ENCODE peak calls at places on chromosome 3, in seven cellular contexts. A is fibroblast of mammary gland, B is body of pancreas, R is K562, Q is cardiac muscle cell, V is esophagus squamous epithelium, K is fibroblast of the aortic adventitia. Y is an unnamed sample.

GRCh38 chr3:84108442-84108971 is 850.3 kb upstream of the CADM2 start:
- DNase-seq in A (no peak), B (no peak), R (no peak), Q (peak), V (no peak), K (no peak), Y (no peak)

GRCh38 chr3:82355228-82355627 is 593.8 kb upstream of the GBE1 start:
- DNase-seq in A (no peak), B (no peak), R (no peak), Q (no peak), V (no peak), K (no peak), Y (no peak)

GRCh38 chr3:189288348-189289235 is 116.8 kb downstream of the TPRG1 start:
- DNase-seq in A (no peak), B (no peak), R (no peak), Q (no peak), V (no peak), K (no peak), Y (no peak)

GRCh38 chr3:20054549-20054987 is 14.3 kb downstream of the KAT2B start:
- DNase-seq in A (peak), B (peak), R (no peak), Q (peak), V (peak), K (peak), Y (peak)

GRCh38 chr3:107689355-107689754 is 166.6 kb downstream of the BBX start:
- DNase-seq in A (no peak), B (no peak), R (no peak), Q (no peak), V (no peak), K (no peak), Y (no peak)

GRCh38 chr3:195236076-195236798 is 34.7 kb downstream of the XXYLT1 start:
- DNase-seq in A (no peak), B (no peak), R (no peak), Q (no peak), V (no peak), K (no peak), Y (no peak)

GRCh38 chr3:53230041-53230621 is 25.7 kb downstream of the TKT start:
- DNase-seq in A (no peak), B (no peak), R (no peak), Q (no peak), V (no peak), K (no peak), Y (no peak)

GRCh38 chr3:99953596-99953995 is 135.9 kb downstream of the CMSS1 start:
- DNase-seq in A (no peak), B (no peak), R (peak), Q (peak), V (no peak), K (no peak), Y (no peak)

GRCh38 chr3:125002834-125003368 is 52.9 kb downstream of the HEG1 start:
- DNase-seq in A (no peak), B (no peak), R (no peak), Q (no peak), V (no peak), K (no peak), Y (no peak)

GRCh38 chr3:179324270-179324754 is 1.5 kb downstream of the ZNF639 start:
- DNase-seq in A (peak), B (no peak), R (peak), Q (peak), V (no peak), K (peak), Y (peak)

GRCh38 chr3:133393204-133393603 is 6.7 kb upstream of the BFSP2 start:
- DNase-seq in A (no peak), B (no peak), R (no peak), Q (peak), V (no peak), K (no peak), Y (no peak)

GRCh38 chr3:118485693-118486092 is 549.0 kb downstream of the IGSF11 start:
- DNase-seq in A (no peak), B (no peak), R (no peak), Q (no peak), V (no peak), K (no peak), Y (no peak)

GRCh38 chr3:186361246-186361611 is 805 bp downstream of the DGKG start:
- DNase-seq in A (no peak), B (no peak), R (no peak), Q (no peak), V (no peak), K (no peak), Y (no peak)

GRCh38 chr3:86793786-86794185 is 197.2 kb downstream of the VGLL3 start:
- DNase-seq in A (peak), B (peak), R (no peak), Q (peak), V (no peak), K (peak), Y (no peak)

GRCh38 chr3:143307613-143308183 is 188.1 kb downstream of the CHST2 start:
- DNase-seq in A (peak), B (peak), R (peak), Q (peak), V (no peak), K (peak), Y (no peak)

GRCh38 chr3:176795897-176796296 is 401.4 kb downstream of the TBL1XR1 start:
- DNase-seq in A (no peak), B (no peak), R (no peak), Q (no peak), V (no peak), K (no peak), Y (no peak)

GRCh38 chr3:36312351-36312750 is 68.0 kb upstream of the STAC start:
- DNase-seq in A (peak), B (no peak), R (no peak), Q (peak), V (no peak), K (no peak), Y (no peak)

GRCh38 chr3:123369085-123369484 is 79.8 kb downstream of the ADCY5 start:
- DNase-seq in A (no peak), B (no peak), R (no peak), Q (no peak), V (no peak), K (no peak), Y (no peak)

GRCh38 chr3:47283596-47284364 is 1.0 kb downstream of the KLHL18 start:
- DNase-seq in A (peak), B (no peak), R (peak), Q (no peak), V (no peak), K (no peak), Y (no peak)

GRCh38 chr3:170713648-170714047 is 127.8 kb upstream of the SLC7A14 start:
- DNase-seq in A (no peak), B (no peak), R (no peak), Q (no peak), V (no peak), K (no peak), Y (no peak)

GRCh38 chr3:31014317-31015040 is 120.0 kb upstream of the GADL1 start:
- DNase-seq in A (peak), B (no peak), R (no peak), Q (no peak), V (no peak), K (peak), Y (no peak)

GRCh38 chr3:187713504-187713903 is 11.1 kb upstream of the RTP2 start:
- DNase-seq in A (peak), B (no peak), R (peak), Q (peak), V (no peak), K (peak), Y (peak)

GRCh38 chr3:38137615-38138346 is 680 bp upstream of the MYD88 start:
- DNase-seq in A (no peak), B (no peak), R (peak), Q (no peak), V (peak), K (no peak), Y (no peak)

GRCh38 chr3:38139652-38140051 is 1.2 kb downstream of the MYD88 start:
- DNase-seq in A (no peak), B (no peak), R (no peak), Q (no peak), V (no peak), K (no peak), Y (no peak)

GRCh38 chr3:38139191-38139590 is 730 bp downstream of the MYD88 start:
- DNase-seq in A (no peak), B (no peak), R (no peak), Q (no peak), V (no peak), K (no peak), Y (no peak)

GRCh38 chr3:38136807-38137614 is at the start of gene ACAA1:
- DNase-seq in A (peak), B (peak), R (peak), Q (peak), V (peak), K (peak), Y (peak)

GRCh38 chr3:38138347-38139190 is at the start of gene MYD88:
- DNase-seq in A (peak), B (peak), R (peak), Q (peak), V (peak), K (peak), Y (peak)
- H3K4me3 ChIP-seq in A (peak), B (peak), R (peak), Q (peak), V (peak), K (peak), Y (peak)

GRCh38 chr3:930866-931265 is 162.0 kb upstream of the CNTN6 start:
- DNase-seq in A (no peak), B (no peak), R (no peak), Q (no peak), V (no peak), K (no peak), Y (no peak)

GRCh38 chr3:933311-933710 is 159.5 kb upstream of the CNTN6 start:
- DNase-seq in A (no peak), B (no peak), R (no peak), Q (no peak), V (no peak), K (no peak), Y (no peak)
- H3K4me3 ChIP-seq in A (no peak), B (no peak), R (no peak), Q (no peak), V (no peak), K (no peak), Y (no peak)

DNA sequence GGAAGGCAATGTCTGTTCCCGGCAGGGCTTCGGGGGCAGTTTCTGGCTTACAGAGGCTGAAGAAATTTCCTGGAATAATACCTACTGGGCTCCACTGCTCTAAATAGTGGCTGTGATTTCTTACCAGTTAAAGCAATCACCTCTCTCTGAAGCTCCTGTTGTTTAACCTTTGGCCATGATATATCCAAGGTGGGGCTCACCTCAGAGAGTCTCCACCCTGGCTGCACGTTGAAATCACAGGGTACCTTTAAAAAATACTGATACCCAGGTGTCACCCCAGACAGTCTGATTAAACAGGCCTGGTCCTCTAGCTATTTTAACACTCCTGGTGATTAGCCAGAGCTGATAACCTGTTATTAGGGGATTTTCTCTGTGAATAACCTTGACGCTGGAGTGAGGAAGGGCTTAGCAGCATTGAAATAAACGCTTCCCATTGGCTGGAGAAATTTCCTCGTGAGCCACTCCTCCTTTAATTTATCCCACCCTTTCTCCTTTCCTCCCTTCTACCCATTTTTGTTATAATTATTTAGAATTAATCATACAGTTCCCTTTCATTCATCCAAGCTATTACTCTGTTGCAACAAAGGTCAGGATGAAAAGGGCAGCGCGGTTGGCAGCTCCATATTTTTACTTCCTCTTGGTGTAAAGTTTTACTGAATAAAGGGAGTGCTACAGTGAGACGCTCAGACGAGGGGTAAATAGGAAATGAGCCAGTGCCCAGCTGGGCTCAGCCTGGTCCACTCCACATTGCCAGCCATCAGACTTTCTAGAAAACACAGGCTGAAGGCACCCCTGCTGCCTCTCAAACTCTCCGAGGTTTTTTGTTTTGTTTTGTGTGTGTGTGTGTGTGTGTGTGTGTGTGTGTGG is 22.1 kb upstream of the ZBTB38 start:
- DNase-seq in A (no peak), B (no peak), R (no peak), Q (peak), V (no peak), K (no peak), Y (no peak)
- H3K4me3 ChIP-seq in A (no peak), B (no peak), R (no peak), Q (no peak), V (no peak), K (no peak), Y (no peak)

GRCh38 chr3:8500208-8500961 is 1.2 kb upstream of the LMCD1 start:
- DNase-seq in A (peak), B (peak), R (no peak), Q (peak), V (no peak), K (peak), Y (no peak)
- H3K4me3 ChIP-seq in A (no peak), B (no peak), R (no peak), Q (no peak), V (no peak), K (peak), Y (no peak)

GRCh38 chr3:7382293-7383033 is 521.5 kb downstream of the GRM7 start:
- DNase-seq in A (peak), B (peak), R (no peak), Q (peak), V (no peak), K (peak), Y (no peak)

GRCh38 chr3:7371693-7372572 is 511.0 kb downstream of the GRM7 start:
- DNase-seq in A (no peak), B (no peak), R (no peak), Q (no peak), V (no peak), K (no peak), Y (no peak)

GRCh38 chr3:7381741-7382140 is 520.8 kb downstream of the GRM7 start:
- DNase-seq in A (no peak), B (no peak), R (no peak), Q (no peak), V (no peak), K (no peak), Y (no peak)

GRCh38 chr3:7377103-7377502 is 516.2 kb downstream of the GRM7 start:
- DNase-seq in A (no peak), B (no peak), R (no peak), Q (no peak), V (no peak), K (no peak), Y (no peak)
- H3K4me3 ChIP-seq in A (no peak), B (no peak), R (no peak), Q (no peak), V (no peak), K (no peak), Y (no peak)

GRCh38 chr3:113214227-113214626 is 2.9 kb downstream of the BOC start:
- DNase-seq in A (peak), B (no peak), R (no peak), Q (no peak), V (no peak), K (no peak), Y (no peak)
- H3K4me3 ChIP-seq in A (no peak), B (no peak), R (no peak), Q (no peak), V (peak), K (no peak), Y (no peak)

DNA sequence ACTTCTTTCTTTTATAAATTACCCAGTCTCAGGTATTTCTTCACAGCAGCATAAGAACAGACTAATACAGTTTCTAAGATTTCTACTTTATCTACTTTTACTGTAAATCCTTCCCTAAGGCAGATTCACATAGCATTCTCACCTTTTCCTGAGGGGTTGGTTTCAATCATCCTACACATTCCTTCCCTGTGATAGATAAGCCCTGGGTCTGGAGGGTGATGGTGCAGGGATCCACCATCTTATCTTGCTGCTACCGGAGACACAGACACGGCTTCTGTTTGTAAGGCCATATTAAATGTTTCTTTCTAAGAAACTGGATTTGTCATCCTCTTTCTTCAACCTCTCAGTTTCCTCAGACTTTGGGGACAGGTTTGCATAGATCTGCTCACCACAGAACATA is 6.1 kb downstream of the IQCF5 start:
- DNase-seq in A (no peak), B (no peak), R (peak), Q (no peak), V (no peak), K (no peak), Y (no peak)
- H3K4me3 ChIP-seq in A (no peak), B (no peak), R (no peak), Q (no peak), V (no peak), K (no peak), Y (no peak)

GRCh38 chr3:12307136-12307535 is 18.3 kb downstream of the PPARG start:
- DNase-seq in A (no peak), B (no peak), R (no peak), Q (no peak), V (no peak), K (no peak), Y (no peak)
- H3K4me3 ChIP-seq in A (no peak), B (no peak), R (no peak), Q (no peak), V (no peak), K (no peak), Y (no peak)

DNA sequence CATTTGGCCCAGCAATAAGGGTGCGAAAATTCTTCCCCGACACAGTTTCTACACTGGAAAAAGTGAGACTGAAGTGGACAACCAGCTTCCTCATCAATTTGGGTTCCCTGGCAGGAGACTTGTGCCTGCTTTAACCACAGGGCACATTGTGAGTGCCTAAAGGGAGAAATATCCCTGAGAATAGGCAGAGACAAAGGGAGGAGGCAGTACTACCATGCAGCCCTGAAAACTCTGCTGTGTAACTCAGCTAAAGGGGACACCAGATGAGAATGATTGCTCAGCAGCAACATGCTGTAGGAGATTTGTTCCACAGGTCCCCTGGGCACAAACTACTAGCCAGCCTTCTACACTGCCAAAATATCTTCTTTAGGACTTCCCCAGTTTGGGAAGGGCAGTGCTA is 15.6 kb upstream of the KPNA4 start:
- DNase-seq in A (no peak), B (no peak), R (no peak), Q (no peak), V (no peak), K (no peak), Y (no peak)
- H3K4me3 ChIP-seq in A (no peak), B (no peak), R (no peak), Q (no peak), V (no peak), K (no peak), Y (no peak)

GRCh38 chr3:181265750-181266333 is 276.3 kb upstream of the DNAJC19 start:
- DNase-seq in A (peak), B (no peak), R (no peak), Q (no peak), V (no peak), K (peak), Y (no peak)
- H3K4me3 ChIP-seq in A (no peak), B (no peak), R (no peak), Q (no peak), V (peak), K (peak), Y (peak)

Y was measured in Jurkat, Clone E6-1.